ENCODE peak calls at places on chromosomes 7 and 10, in eight cellular contexts. D, A, M, I, C, U, H and B are unnamed samples.

GRCh38 chr10:10677479-10677878 is 340.2 kb upstream of the CELF2 start:
- DNase-seq in D (no peak), A (peak), M (peak), I (no peak), C (peak), U (no peak), H (peak), B (peak)

GRCh38 chr10:59907918-59908807 is 1.8 kb upstream of the CCDC6 start:
- DNase-seq in D (peak), A (peak), M (peak), I (peak), C (peak), U (no peak), H (peak), B (peak)

GRCh38 chr10:116263870-116264269 is 9.1 kb downstream of the GFRA1 start:
- DNase-seq in D (no peak), A (no peak), M (no peak), I (no peak), C (no peak), U (no peak), H (no peak), B (no peak)

GRCh38 chr7:11552676-11553075 is 279.3 kb downstream of the THSD7A start:
- DNase-seq in D (no peak), A (no peak), M (no peak), I (no peak), C (no peak), U (peak), H (no peak), B (no peak)

GRCh38 chr7:55140221-55140980 is 121.6 kb downstream of the EGFR start:
- DNase-seq in D (no peak), A (peak), M (no peak), I (no peak), C (no peak), U (no peak), H (no peak), B (no peak)

GRCh38 chr7:29285451-29285807 is 90.9 kb downstream of the CHN2 start:
- DNase-seq in D (no peak), A (peak), M (no peak), I (peak), C (peak), U (no peak), H (peak), B (no peak)

GRCh38 chr10:77592946-77593636 is 44.5 kb downstream of the KCNMA1 start:
- DNase-seq in D (no peak), A (peak), M (no peak), I (peak), C (no peak), U (no peak), H (no peak), B (no peak)

GRCh38 chr7:3588341-3588740 is 287.3 kb downstream of the SDK1 start:
- DNase-seq in D (no peak), A (no peak), M (no peak), I (no peak), C (no peak), U (no peak), H (no peak), B (no peak)

GRCh38 chr10:4312046-4312835 is 513.8 kb upstream of the AKR1E2 start:
- DNase-seq in D (no peak), A (no peak), M (no peak), I (no peak), C (no peak), U (no peak), H (no peak), B (no peak)

GRCh38 chr10:123995461-123996131 is 97.8 kb downstream of the CHST15 start:
- DNase-seq in D (no peak), A (peak), M (peak), I (peak), C (peak), U (peak), H (peak), B (peak)

GRCh38 chr7:108086546-108086945 is 43.6 kb downstream of the LAMB4 start:
- DNase-seq in D (no peak), A (no peak), M (no peak), I (no peak), C (no peak), U (no peak), H (no peak), B (no peak)

GRCh38 chr7:26083113-26083512 is 68.9 kb upstream of the NFE2L3 start:
- DNase-seq in D (no peak), A (no peak), M (no peak), I (no peak), C (no peak), U (no peak), H (no peak), B (no peak)

GRCh38 chr10:14605231-14605925 is 169.3 kb downstream of the FAM107B start:
- DNase-seq in D (peak), A (peak), M (no peak), I (peak), C (peak), U (no peak), H (peak), B (no peak)

GRCh38 chr7:253491-254336 is 36.3 kb upstream of the FOXL3 start:
- DNase-seq in D (no peak), A (no peak), M (no peak), I (no peak), C (no peak), U (no peak), H (no peak), B (no peak)

GRCh38 chr10:63866075-63866746 is 345.0 kb downstream of the REEP3 start:
- DNase-seq in D (peak), A (peak), M (peak), I (no peak), C (peak), U (peak), H (peak), B (peak)

GRCh38 chr7:100584046-100584676 is 1.8 kb downstream of the LRCH4 start:
- DNase-seq in D (no peak), A (no peak), M (no peak), I (no peak), C (no peak), U (no peak), H (no peak), B (no peak)

GRCh38 chr7:104327963-104328307 is 468 bp upstream of the LHFPL3 start:
- DNase-seq in D (no peak), A (no peak), M (peak), I (no peak), C (no peak), U (peak), H (no peak), B (peak)

GRCh38 chr7:105648561-105649401 is 67.5 kb upstream of the EFCAB10 start:
- DNase-seq in D (no peak), A (peak), M (no peak), I (no peak), C (no peak), U (peak), H (no peak), B (no peak)

GRCh38 chr7:49247759-49248158 is 323.4 kb downstream of the CDC14C start:
- DNase-seq in D (no peak), A (no peak), M (no peak), I (no peak), C (no peak), U (no peak), H (no peak), B (no peak)

GRCh38 chr7:98280791-98281756 is at the start of gene BRI3:
- DNase-seq in D (peak), A (peak), M (peak), I (no peak), C (peak), U (peak), H (peak), B (peak)

GRCh38 chr7:111755388-111755787 is 193.1 kb upstream of the IMMP2L start:
- DNase-seq in D (no peak), A (no peak), M (no peak), I (no peak), C (no peak), U (no peak), H (no peak), B (no peak)

GRCh38 chr7:97064972-97065587 is 40.4 kb upstream of the DLX5 start:
- DNase-seq in D (no peak), A (peak), M (peak), I (peak), C (peak), U (peak), H (peak), B (peak)

GRCh38 chr7:154735766-154736165 is 267.2 kb downstream of the PAXIP1 start:
- DNase-seq in D (no peak), A (no peak), M (no peak), I (no peak), C (no peak), U (no peak), H (no peak), B (no peak)

GRCh38 chr10:103040424-103040823 is 122.3 kb downstream of the CNNM2 start:
- DNase-seq in D (no peak), A (no peak), M (no peak), I (peak), C (no peak), U (no peak), H (no peak), B (no peak)

GRCh38 chr7:129824291-129825004 is 128.3 kb downstream of the UBE2H start:
- DNase-seq in D (no peak), A (no peak), M (no peak), I (no peak), C (no peak), U (no peak), H (no peak), B (no peak)

GRCh38 chr7:116569737-116570136 is 44.9 kb downstream of the CAV1 start:
- DNase-seq in D (no peak), A (no peak), M (no peak), I (peak), C (no peak), U (no peak), H (no peak), B (no peak)

GRCh38 chr10:102796407-102797176 is 40.6 kb downstream of the CYP17A1 start:
- DNase-seq in D (peak), A (no peak), M (no peak), I (no peak), C (peak), U (no peak), H (peak), B (no peak)

GRCh38 chr10:128480601-128481000 is 354.4 kb upstream of the MKI67 start:
- DNase-seq in D (no peak), A (no peak), M (no peak), I (no peak), C (no peak), U (no peak), H (no peak), B (no peak)

GRCh38 chr7:133851416-133851815 is 275.7 kb upstream of the LRGUK start:
- DNase-seq in D (no peak), A (no peak), M (no peak), I (no peak), C (no peak), U (no peak), H (no peak), B (no peak)

GRCh38 chr7:136971776-136972175 is 103.3 kb downstream of the CHRM2 start:
- DNase-seq in D (no peak), A (no peak), M (no peak), I (no peak), C (no peak), U (no peak), H (no peak), B (no peak)

GRCh38 chr7:151794508-151795167 is 82.3 kb downstream of the PRKAG2 start:
- DNase-seq in D (no peak), A (no peak), M (peak), I (no peak), C (no peak), U (no peak), H (no peak), B (no peak)